ENCODE peak calls at places on chromosomes 2 and 18, in eight cellular contexts. Q, W, K, G, H, R, I and Z are unnamed samples.

GRCh38 chr2:201806442-201806841 is at the start of gene CDK15:
- DNase-seq in Q (no peak), I (no peak), K (no peak), W (no peak), R (no peak), H (no peak), G (no peak), Z (peak; percentile 75)

GRCh38 chr2:37630778-37631177 is 40.7 kb downstream of the CDC42EP3 start:
- DNase-seq in I (no peak), H (no peak), R (no peak), G (no peak), K (no peak), W (no peak), Q (no peak), Z (no peak)

GRCh38 chr18:33277431-33277830 is 163.1 kb downstream of the CCDC178 start:
- DNase-seq in G (no peak), R (no peak), H (no peak), I (no peak), W (no peak), K (no peak), Q (no peak), Z (no peak)

GRCh38 chr18:24763765-24764548 is 303.5 kb downstream of the HRH4 start:
- DNase-seq in W (no peak), K (no peak), Q (no peak), G (no peak), R (no peak), H (no peak), I (no peak), Z (no peak)

GRCh38 chr2:231679906-231680283 is 28.4 kb upstream of the PTMA start:
- DNase-seq in K (no peak), G (no peak), H (no peak), I (no peak), W (no peak), R (no peak), Q (no peak), Z (peak; percentile 79)

GRCh38 chr2:17455343-17455742 is 62.9 kb downstream of the RAD51AP2 start:
- DNase-seq in R (no peak), G (no peak), W (no peak), Q (no peak), I (no peak), K (no peak), H (no peak), Z (no peak)

GRCh38 chr2:227871375-227871788 is at the start of gene DAW1:
- DNase-seq in Q (no peak), W (peak; percentile 85), G (no peak), R (peak; percentile 55), K (no peak), I (peak; percentile 61), H (no peak), Z (peak; percentile 93)

GRCh38 chr18:62324917-62325805 is at the start of gene TNFRSF11A:
- DNase-seq in K (no peak), Q (peak; percentile 23), H (no peak), W (no peak), G (no peak), I (peak; percentile 82), R (peak; percentile 59), Z (no peak)

GRCh38 chr2:110748489-110748867 is 16.1 kb downstream of the ACOXL start:
- DNase-seq in Q (peak; percentile 13), H (peak; percentile 49), W (no peak), G (no peak), I (peak; percentile 79), R (peak; percentile 45), K (no peak), Z (no peak)

GRCh38 chr2:210072922-210073509 is 70.6 kb downstream of the RPE start:
- DNase-seq in R (peak; percentile 12), G (no peak), Q (peak; percentile 29), H (peak; percentile 28), W (no peak), I (no peak), K (peak; percentile 53), Z (peak; percentile 46)

GRCh38 chr2:15313657-15314056 is 247.5 kb downstream of the NBAS start:
- DNase-seq in Q (peak; percentile 7), W (no peak), I (no peak), G (no peak), R (no peak), K (no peak), H (no peak), Z (peak; percentile 83)

GRCh38 chr2:233430091-233430490 is 75.8 kb downstream of the DGKD start:
- DNase-seq in I (peak; percentile 7), Q (no peak), R (no peak), K (peak; percentile 51), G (no peak), H (no peak), W (no peak), Z (peak; percentile 81)

GRCh38 chr18:51617572-51618260 is 420.2 kb upstream of the MEX3C start:
- DNase-seq in K (no peak), G (no peak), W (no peak), R (no peak), Q (no peak), I (no peak), H (no peak), Z (no peak)

GRCh38 chr2:8238521-8239230 is 443.2 kb upstream of the ID2 start:
- DNase-seq in G (peak; percentile 37), R (no peak), I (no peak), H (no peak), W (no peak), K (peak; percentile 30), Q (no peak), Z (no peak)